ENCODE peak calls at places on chromosomes 11 and 22, in four cellular contexts. One of them, this sample, is unnamed.

GRCh38 chr11:11867720-11868119 is 25.9 kb downstream of the USP47 start:
- DNase-seq in H1: no peak
- DNase-seq in HepG2: no peak
- DNase-seq in GM12878: no peak
- DNase-seq in this sample: no peak

GRCh38 chr11:117172678-117173421 is 5.7 kb upstream of the SIDT2 start:
- DNase-seq in H1: no peak
- DNase-seq in HepG2: no peak
- DNase-seq in GM12878: no peak
- DNase-seq in this sample: no peak

GRCh38 chr22:36227396-36227795 is 11.9 kb downstream of the APOL2 start:
- DNase-seq in HepG2: no peak
- DNase-seq in GM12878: no peak
- DNase-seq in H1: no peak
- DNase-seq in this sample: no peak

GRCh38 chr22:37202001-37202555 is 10.2 kb downstream of the SSTR3 start:
- DNase-seq in H1: no peak
- DNase-seq in GM12878: no peak
- DNase-seq in HepG2: no peak
- DNase-seq in this sample: no peak

GRCh38 chr11:118789501-118790356 is 1.2 kb downstream of the DDX6 start:
- DNase-seq in HepG2: no peak
- DNase-seq in GM12878: peak
- DNase-seq in H1: no peak
- DNase-seq in this sample: peak

GRCh38 chr22:17358394-17358793 is 10.9 kb upstream of the CECR2 start:
- DNase-seq in GM12878: no peak
- DNase-seq in H1: no peak
- DNase-seq in HepG2: no peak
- DNase-seq in this sample: no peak

GRCh38 chr11:1750481-1750839 is at the start of gene IFITM10:
- DNase-seq in HepG2: no peak
- DNase-seq in GM12878: no peak
- DNase-seq in H1: no peak
- DNase-seq in this sample: no peak

GRCh38 chr11:73154178-73154577 is 12.1 kb upstream of the FCHSD2 start:
- DNase-seq in H1: no peak
- DNase-seq in GM12878: peak
- DNase-seq in HepG2: no peak
- DNase-seq in this sample: peak

GRCh38 chr11:64501500-64502427 is 89.3 kb upstream of the SLC22A12 start:
- DNase-seq in H1: no peak
- DNase-seq in GM12878: no peak
- DNase-seq in HepG2: peak
- DNase-seq in this sample: peak

GRCh38 chr11:83681045-83681781 is 395.0 kb upstream of the CCDC90B start:
- DNase-seq in H1: no peak
- DNase-seq in GM12878: no peak
- DNase-seq in HepG2: no peak
- DNase-seq in this sample: no peak

GRCh38 chr11:12005476-12005875 is 3.0 kb downstream of the DKK3 start:
- DNase-seq in GM12878: no peak
- DNase-seq in HepG2: no peak
- DNase-seq in H1: no peak
- DNase-seq in this sample: no peak

GRCh38 chr11:79902493-79902892 is 461.7 kb upstream of the TENM4 start:
- DNase-seq in H1: no peak
- DNase-seq in HepG2: no peak
- DNase-seq in GM12878: no peak
- DNase-seq in this sample: no peak

GRCh38 chr11:111707039-111707690 is 59.0 kb downstream of the PPP2R1B start:
- DNase-seq in H1: no peak
- DNase-seq in HepG2: peak
- DNase-seq in GM12878: no peak
- DNase-seq in this sample: no peak

GRCh38 chr11:126072141-126072741 is 9.6 kb upstream of the CDON start:
- DNase-seq in HepG2: peak
- DNase-seq in H1: no peak
- DNase-seq in GM12878: no peak
- DNase-seq in this sample: no peak

GRCh38 chr11:30488304-30488998 is 97.7 kb downstream of the MPPED2 start:
- DNase-seq in H1: no peak
- DNase-seq in HepG2: peak
- DNase-seq in GM12878: no peak
- DNase-seq in this sample: no peak

GRCh38 chr11:61976813-61977475 is 9.5 kb upstream of the FTH1 start:
- DNase-seq in GM12878: no peak
- DNase-seq in H1: no peak
- DNase-seq in HepG2: no peak
- DNase-seq in this sample: no peak

GRCh38 chr22:46367707-46368191 is 32.2 kb downstream of the TRMU start:
- DNase-seq in HepG2: peak
- DNase-seq in H1: peak
- DNase-seq in GM12878: no peak
- DNase-seq in this sample: peak

GRCh38 chr22:26314171-26314570 is 114.9 kb upstream of the ASPHD2 start:
- DNase-seq in GM12878: no peak
- DNase-seq in H1: no peak
- DNase-seq in HepG2: no peak
- DNase-seq in this sample: no peak

GRCh38 chr11:77287615-77288273 is 13.7 kb downstream of the GDPD4 start:
- DNase-seq in GM12878: no peak
- DNase-seq in HepG2: no peak
- DNase-seq in H1: no peak
- DNase-seq in this sample: no peak

GRCh38 chr11:70862093-70862492 is 390.3 kb downstream of the SHANK2 start:
- DNase-seq in GM12878: no peak
- DNase-seq in HepG2: no peak
- DNase-seq in H1: no peak
- DNase-seq in this sample: no peak

GRCh38 chr11:720642-721346 is 14.8 kb downstream of the EPS8L2 start:
- DNase-seq in HepG2: no peak
- DNase-seq in H1: no peak
- DNase-seq in GM12878: no peak
- DNase-seq in this sample: peak
- TF ChIP-seq CREB1 in HepG2: no peak
- TF ChIP-seq CREB1 in H1: no peak
- TF ChIP-seq CREB1 in GM12878: no peak
- TF ChIP-seq CREB1 in this sample: no peak

DNA sequence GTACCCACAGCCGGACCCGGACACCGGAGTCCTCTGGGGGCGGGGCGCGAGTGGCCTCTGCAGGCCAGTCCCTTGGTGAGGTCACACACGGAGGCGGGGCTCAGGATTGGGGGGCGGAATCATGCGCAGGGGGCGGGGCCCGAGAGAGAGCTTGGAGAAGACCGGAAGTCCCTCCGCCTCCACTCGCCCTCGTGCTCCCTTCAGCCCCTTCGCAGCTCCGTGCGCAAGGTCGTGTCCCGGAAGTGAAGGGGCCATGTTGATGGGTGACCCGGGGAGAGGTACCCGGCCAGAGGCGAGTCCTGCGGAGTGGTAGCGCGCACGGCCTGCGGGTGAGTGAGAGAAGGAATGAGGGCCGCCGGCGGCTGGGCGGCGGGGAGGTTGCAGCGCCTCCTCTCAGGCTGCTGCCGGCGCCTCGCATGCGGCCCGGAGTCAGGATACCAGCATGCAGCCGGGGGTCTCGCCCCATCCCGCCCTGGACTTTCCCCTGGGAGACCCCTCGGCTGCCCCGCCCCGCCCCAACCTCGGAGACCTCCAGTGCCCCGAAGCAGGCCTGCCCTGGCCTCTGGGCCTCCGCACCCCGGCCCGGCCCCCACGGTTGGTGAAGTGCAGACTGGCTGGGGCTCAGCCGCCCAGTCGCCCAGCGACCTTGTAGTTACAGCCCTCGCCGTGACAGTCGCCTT is at the start of gene MIEF1:
- DNase-seq in HepG2: peak
- DNase-seq in H1: peak
- DNase-seq in GM12878: peak
- DNase-seq in this sample: peak
- H3K27ac ChIP-seq in HepG2: peak
- H3K27ac ChIP-seq in H1: no peak
- H3K27ac ChIP-seq in GM12878: peak
- H3K27ac ChIP-seq in this sample: peak

GRCh38 chr11:6251990-6252473 is 7.6 kb upstream of the CCKBR start:
- DNase-seq in HepG2: no peak
- DNase-seq in H1: no peak
- DNase-seq in GM12878: no peak
- DNase-seq in this sample: peak

GRCh38 chr11:6249822-6250555 is 9.6 kb upstream of the CCKBR start:
- DNase-seq in HepG2: no peak
- DNase-seq in H1: no peak
- DNase-seq in GM12878: no peak
- DNase-seq in this sample: peak

GRCh38 chr11:6251120-6251733 is 8.4 kb upstream of the CCKBR start:
- DNase-seq in HepG2: peak
- DNase-seq in H1: peak
- DNase-seq in GM12878: no peak
- DNase-seq in this sample: peak

GRCh38 chr11:6245536-6245935 is 6.6 kb downstream of the CNGA4 start:
- DNase-seq in GM12878: no peak
- DNase-seq in H1: no peak
- DNase-seq in HepG2: no peak
- DNase-seq in this sample: no peak

DNA sequence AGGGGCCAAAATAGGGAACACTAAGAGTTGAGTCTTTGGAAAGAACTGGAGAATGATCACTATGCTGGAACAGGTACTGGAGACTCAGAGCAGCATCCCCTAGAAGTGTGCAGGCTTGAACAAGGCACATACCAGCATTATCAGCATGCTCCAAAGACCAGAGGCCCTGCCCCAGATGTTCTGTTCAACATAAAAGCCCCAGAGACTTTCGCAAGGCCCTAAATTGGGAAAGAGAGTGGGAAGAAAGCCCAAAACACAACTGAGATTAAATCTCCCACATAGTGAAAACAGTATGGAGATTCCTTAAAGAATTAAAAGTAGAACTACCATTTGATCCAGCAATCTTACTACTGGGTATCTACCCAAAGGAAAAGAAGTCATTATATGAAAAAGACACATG is 9.4 kb downstream of the CNGA4 start:
- DNase-seq in HepG2: no peak
- DNase-seq in GM12878: no peak
- DNase-seq in H1: no peak
- DNase-seq in this sample: no peak
- TF ChIP-seq ZNF274 in HepG2: no peak
- TF ChIP-seq ZNF274 in GM12878: no peak
- TF ChIP-seq ZNF274 in H1: no peak
- TF ChIP-seq ZNF274 in this sample: no peak

DNA sequence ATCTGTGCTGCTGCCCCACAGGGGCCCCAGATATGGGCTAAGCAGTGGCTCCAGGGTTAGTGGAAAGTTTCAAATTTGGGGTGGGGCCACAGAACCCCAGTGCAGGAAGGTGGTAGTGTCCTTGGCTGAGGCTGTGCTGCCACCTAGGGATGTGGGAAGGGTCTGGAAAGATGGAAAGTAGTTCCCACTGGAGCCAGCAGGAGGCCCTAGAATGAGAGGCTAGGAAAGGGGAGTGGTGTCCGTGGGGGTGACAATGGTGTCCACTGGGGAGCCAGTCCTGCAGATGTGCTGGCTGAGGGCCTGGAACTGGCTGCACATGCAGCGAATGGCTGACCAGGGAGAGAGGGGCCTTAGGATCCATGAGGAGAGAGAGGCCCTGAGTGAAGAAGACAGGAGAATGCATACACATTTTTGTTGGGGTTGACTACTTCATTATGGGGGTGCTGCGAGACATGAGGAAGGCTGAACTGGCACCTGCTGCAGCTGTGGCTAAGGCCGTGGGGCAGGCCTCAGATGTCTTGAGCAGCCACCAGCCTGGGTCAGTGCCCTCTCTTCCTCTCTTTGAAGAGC is 21.1 kb downstream of the RFPL3 start:
- DNase-seq in GM12878: no peak
- DNase-seq in H1: no peak
- DNase-seq in HepG2: peak
- DNase-seq in this sample: peak
- TF ChIP-seq CREB1 in GM12878: no peak
- TF ChIP-seq CREB1 in H1: no peak
- TF ChIP-seq CREB1 in HepG2: no peak
- TF ChIP-seq CREB1 in this sample: no peak

This sample was measured in K562.